ENCODE peak calls at places on chromosomes 4 and X, in ten cellular contexts. G, Y, I, E, T, F, A, Q, V and Z are unnamed samples. For H3K27me3, the result is how much of the 10 kb centered on the place peaks cover.

GRCh38 chr4:16253127-16253960 is 27.1 kb upstream of the TAPT1 start:
- DNase-seq in G (no peak), Y (peak), I (no peak), E (no peak), T (no peak), F (peak), A (peak), Q (no peak), V (no peak), Z (no peak)

GRCh38 chrX:22922961-22923360 is 76.8 kb upstream of the DDX53 start:
- DNase-seq in G (no peak), Y (peak), I (no peak), E (no peak), T (no peak), F (peak), A (peak), Q (no peak), V (no peak), Z (no peak)

GRCh38 chr4:136136566-136136965 is 1395.7 kb downstream of the PCDH18 start:
- DNase-seq in G (no peak), Y (no peak), I (no peak), E (no peak), T (no peak), F (no peak), A (no peak), Q (no peak), V (no peak), Z (no peak)

GRCh38 chrX:54030329-54030728 is 13.9 kb downstream of the PHF8 start:
- DNase-seq in G (no peak), Y (no peak), I (no peak), E (no peak), T (no peak), F (no peak), A (no peak), Q (no peak), V (no peak), Z (no peak)

GRCh38 chrX:53412441-53412840 is 10.0 kb downstream of the SMC1A start:
- DNase-seq in G (no peak), Y (no peak), I (no peak), E (no peak), T (no peak), F (no peak), A (no peak), Q (no peak), V (no peak), Z (no peak)

GRCh38 chr4:62898115-62898514 is 1511.1 kb downstream of the TECRL start:
- DNase-seq in G (no peak), Y (no peak), I (no peak), E (no peak), T (no peak), F (no peak), A (no peak), Q (no peak), V (peak), Z (no peak)

GRCh38 chr4:8917321-8917811 is 45.7 kb upstream of the HMX1 start:
- DNase-seq in G (no peak), Y (no peak), I (peak), E (no peak), T (no peak), F (no peak), A (no peak), Q (no peak), V (peak), Z (no peak)

GRCh38 chr4:108683479-108683878 is 33.1 kb downstream of the OSTC start:
- DNase-seq in G (no peak), Y (peak), I (no peak), E (no peak), T (no peak), F (peak), A (peak), Q (no peak), V (no peak), Z (no peak)

GRCh38 chrX:115560978-115561604 is at the start of gene PLS3:
- DNase-seq in G (peak), Y (peak), I (peak), E (peak), T (peak), F (peak), A (peak), Q (peak), V (peak), Z (peak)

GRCh38 chrX:1281511-1281910 is 12.9 kb downstream of the CSF2RA start:
- DNase-seq in G (no peak), Y (peak), I (no peak), E (no peak), T (no peak), F (no peak), A (no peak), Q (no peak), V (no peak), Z (no peak)

GRCh38 chr4:129336457-129336856 is 240.5 kb downstream of the C4orf33 start:
- DNase-seq in G (no peak), Y (no peak), I (no peak), E (no peak), T (no peak), F (no peak), A (no peak), Q (no peak), V (no peak), Z (no peak)

GRCh38 chr4:105277702-105278101 is 131.0 kb downstream of the TET2 start:
- DNase-seq in G (no peak), Y (no peak), I (no peak), E (no peak), T (no peak), F (no peak), A (no peak), Q (no peak), V (no peak), Z (no peak)

GRCh38 chr4:83917572-83917971 is 381.7 kb downstream of the GPAT3 start:
- DNase-seq in G (no peak), Y (peak), I (no peak), E (no peak), T (no peak), F (peak), A (peak), Q (no peak), V (no peak), Z (no peak)

GRCh38 chr4:14254252-14254651 is 626.7 kb upstream of the BOD1L1 start:
- DNase-seq in G (peak), Y (peak), I (no peak), E (no peak), T (peak), F (peak), A (peak), Q (peak), V (no peak), Z (peak)

GRCh38 chr4:83238393-83238792 is 46.2 kb downstream of the COQ2 start:
- DNase-seq in G (no peak), Y (no peak), I (no peak), E (no peak), T (no peak), F (no peak), A (no peak), Q (no peak), V (no peak), Z (no peak)

GRCh38 chr4:20249333-20249732 is 2.4 kb upstream of the SLIT2 start:
- DNase-seq in G (no peak), Y (peak), I (no peak), E (no peak), T (no peak), F (peak), A (peak), Q (peak), V (no peak), Z (no peak)

GRCh38 chr4:7552466-7552865 is 117.7 kb upstream of the PSAPL1 start:
- DNase-seq in G (no peak), Y (no peak), I (no peak), E (no peak), T (no peak), F (no peak), A (no peak), Q (no peak), V (no peak), Z (no peak)

GRCh38 chrX:51837451-51837850 is 56.0 kb upstream of the MAGED1 start:
- DNase-seq in G (no peak), Y (no peak), I (no peak), E (no peak), T (no peak), F (no peak), A (peak), Q (no peak), V (no peak), Z (no peak)

GRCh38 chr4:25019501-25019900 is 11.2 kb downstream of the LGI2 start:
- DNase-seq in G (no peak), Y (no peak), I (no peak), E (no peak), T (no peak), F (no peak), A (no peak), Q (no peak), V (no peak), Z (no peak)

GRCh38 chr4:8913858-8914460 is 42.3 kb upstream of the HMX1 start:
- DNase-seq in G (no peak), Y (no peak), I (peak), E (no peak), T (no peak), F (no peak), A (no peak), Q (no peak), V (peak), Z (no peak)

GRCh38 chr4:5710962-5711478 is at the start of gene EVC:
- DNase-seq in G (peak), Y (peak), I (peak), E (peak), T (peak), F (peak), A (peak), Q (peak), V (no peak), Z (peak)

GRCh38 chr4:168877779-168878491 is 132.1 kb downstream of the CBR4 start:
- DNase-seq in G (peak), Y (no peak), I (no peak), E (peak), T (no peak), F (no peak), A (peak), Q (peak), V (peak), Z (peak)

GRCh38 chr4:188178276-188178675 is 39.0 kb downstream of the TRIML1 start:
- DNase-seq in G (no peak), Y (no peak), I (no peak), E (no peak), T (no peak), F (peak), A (no peak), Q (no peak), V (no peak), Z (no peak)

GRCh38 chr4:154086247-154086646 is 297.4 kb upstream of the SFRP2 start:
- DNase-seq in G (no peak), Y (no peak), I (no peak), E (no peak), T (no peak), F (peak), A (no peak), Q (no peak), V (no peak), Z (no peak)

GRCh38 chrX:119190736-119191282 is 45.3 kb upstream of the PGRMC1 start:
- DNase-seq in G (peak), Y (no peak), I (peak), E (no peak), T (peak), F (no peak), A (peak), Q (no peak), V (no peak), Z (no peak)

GRCh38 chrX:129318375-129318774 is 204.9 kb downstream of the SMARCA1 start:
- DNase-seq in G (no peak), Y (peak), I (no peak), E (no peak), T (no peak), F (peak), A (peak), Q (no peak), V (no peak), Z (no peak)

GRCh38 chrX:70979136-70979762 is 48.4 kb upstream of the SLC7A3 start:
- DNase-seq in G (no peak), Y (peak), I (no peak), E (no peak), T (no peak), F (peak), A (peak), Q (no peak), V (no peak), Z (no peak)

GRCh38 chr4:153634737-153635353 is 49.2 kb upstream of the TLR2 start:
- DNase-seq in G (no peak), Y (peak), I (no peak), E (no peak), T (no peak), F (peak), A (peak), Q (no peak), V (no peak), Z (no peak)

GRCh38 chr4:98482847-98483806 is 175.3 kb downstream of the TSPAN5 start:
- DNase-seq in G (no peak), Y (peak), I (no peak), E (no peak), T (no peak), F (peak), A (no peak), Q (no peak), V (no peak), Z (peak)

GRCh38 chrX:29941292-29941691 is 274.1 kb upstream of the MAGEB2 start:
- DNase-seq in G (no peak), Y (peak), I (no peak), E (no peak), T (no peak), F (no peak), A (peak), Q (no peak), V (no peak), Z (no peak)

GRCh38 chrX:118560380-118560932 is 64.8 kb downstream of the DOCK11 start:
- DNase-seq in G (no peak), Y (no peak), I (no peak), E (no peak), T (no peak), F (no peak), A (no peak), Q (no peak), V (no peak), Z (no peak)

GRCh38 chr4:16812041-16812440 is 86.4 kb downstream of the LDB2 start:
- DNase-seq in G (no peak), Y (no peak), I (no peak), E (no peak), T (no peak), F (no peak), A (no peak), Q (no peak), V (no peak), Z (no peak)

GRCh38 chrX:1400049-1400448 is 8.1 kb upstream of the SLC25A6 start:
- DNase-seq in G (no peak), Y (no peak), I (no peak), E (no peak), T (no peak), F (no peak), A (no peak), Q (peak), V (peak), Z (no peak)

GRCh38 chrX:12032082-12032481 is 106.2 kb upstream of the FRMPD4 start:
- DNase-seq in G (no peak), Y (no peak), I (no peak), E (no peak), T (no peak), F (no peak), A (peak), Q (no peak), V (no peak), Z (no peak)

GRCh38 chr4:168648929-168649328 is 152.1 kb downstream of the PALLD start:
- DNase-seq in G (no peak), Y (peak), I (no peak), E (no peak), T (no peak), F (peak), A (peak), Q (no peak), V (no peak), Z (no peak)

GRCh38 chrX:13983734-13984133 is 46.0 kb downstream of the GEMIN8 start:
- DNase-seq in G (no peak), Y (no peak), I (no peak), E (no peak), T (no peak), F (no peak), A (no peak), Q (no peak), V (no peak), Z (peak)

GRCh38 chrX:1385251-1385794 is 6.6 kb downstream of the SLC25A6 start:
- DNase-seq in G (no peak), Y (no peak), I (peak), E (no peak), T (peak), F (no peak), A (no peak), Q (no peak), V (peak), Z (no peak)

GRCh38 chr4:105184316-105184988 is 37.8 kb downstream of the TET2 start:
- DNase-seq in G (no peak), Y (peak), I (no peak), E (no peak), T (no peak), F (peak), A (no peak), Q (no peak), V (no peak), Z (no peak)

GRCh38 chrX:43718081-43718480 is 62.0 kb downstream of the MAOA start:
- DNase-seq in G (no peak), Y (no peak), I (no peak), E (no peak), T (no peak), F (no peak), A (no peak), Q (no peak), V (no peak), Z (no peak)

GRCh38 chrX:40079572-40079971 is 18.2 kb downstream of the BCOR start:
- DNase-seq in G (no peak), Y (no peak), I (no peak), E (no peak), T (no peak), F (no peak), A (no peak), Q (no peak), V (no peak), Z (no peak)
- TF ChIP-seq CTCF in G (no peak), Y (no peak), I (no peak), E (no peak), T (no peak), F (no peak), A (no peak), Q (no peak), V (no peak), Z (no peak)

DNA sequence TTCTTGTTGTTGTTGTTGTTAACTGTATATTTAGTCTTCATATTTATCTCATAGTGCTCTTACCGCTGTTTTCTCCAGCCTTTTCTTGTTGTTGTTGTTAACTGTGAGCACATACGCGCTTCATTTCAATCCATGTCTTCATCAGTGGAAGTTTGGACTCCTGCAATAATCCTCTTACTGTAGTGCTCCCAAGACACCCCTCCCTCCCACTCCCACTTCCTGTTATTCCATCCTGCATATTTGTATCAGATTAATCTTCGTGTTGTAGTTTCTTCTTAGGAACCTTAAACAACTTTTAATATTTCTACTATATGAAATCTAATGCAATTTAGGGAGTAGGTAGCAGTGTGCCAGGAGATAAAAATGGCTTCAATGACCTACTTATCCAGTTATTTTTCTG is 674.8 kb downstream of the RAPGEF2 start:
- DNase-seq in G (no peak), Y (no peak), I (no peak), E (no peak), T (no peak), F (no peak), A (no peak), Q (no peak), V (no peak), Z (no peak)
- H3K4me3 ChIP-seq in G (no peak), Y (no peak), I (no peak), E (no peak), T (no peak), F (no peak), A (no peak), Q (no peak), V (no peak), Z (no peak)

GRCh38 chr4:158812133-158812532 is 43.3 kb downstream of the FNIP2 start:
- DNase-seq in G (no peak), Y (no peak), I (no peak), E (no peak), T (no peak), F (no peak), A (no peak), Q (no peak), V (no peak), Z (no peak)

GRCh38 chr4:158811704-158812103 is 42.9 kb downstream of the FNIP2 start:
- DNase-seq in G (peak), Y (no peak), I (no peak), E (no peak), T (no peak), F (peak), A (no peak), Q (peak), V (no peak), Z (no peak)

GRCh38 chr4:158809611-158810486 is 41.0 kb downstream of the FNIP2 start:
- DNase-seq in G (peak), Y (peak), I (no peak), E (no peak), T (no peak), F (peak), A (peak), Q (no peak), V (no peak), Z (peak)

GRCh38 chr4:158810487-158811215 is 41.8 kb downstream of the FNIP2 start:
- DNase-seq in G (peak), Y (peak), I (peak), E (peak), T (peak), F (peak), A (peak), Q (peak), V (no peak), Z (no peak)

DNA sequence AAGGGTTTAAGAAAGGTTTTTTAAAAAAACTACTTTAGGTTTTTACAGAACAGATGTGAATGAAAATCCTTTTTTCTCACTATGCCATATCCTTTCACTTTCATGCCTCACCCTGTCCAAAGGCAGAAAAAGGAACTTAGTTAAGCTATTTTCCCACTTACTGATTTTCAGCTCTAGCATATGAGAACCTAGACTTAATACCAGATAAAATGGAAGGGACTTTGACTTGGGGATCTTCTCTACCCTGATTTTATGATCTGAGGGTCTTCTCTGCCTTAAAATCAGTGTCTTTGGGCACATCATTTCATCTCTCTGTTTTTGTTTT is 42.4 kb downstream of the FNIP2 start:
- DNase-seq in G (no peak), Y (no peak), I (no peak), E (no peak), T (no peak), F (no peak), A (no peak), Q (no peak), V (no peak), Z (no peak)
- H3K27me3 ChIP-seq in G (under half), Y (under half), I (under half), E (under half), T (under half), F (under half), A (under half), Q (under half), V (under half), Z (under half)

DNA sequence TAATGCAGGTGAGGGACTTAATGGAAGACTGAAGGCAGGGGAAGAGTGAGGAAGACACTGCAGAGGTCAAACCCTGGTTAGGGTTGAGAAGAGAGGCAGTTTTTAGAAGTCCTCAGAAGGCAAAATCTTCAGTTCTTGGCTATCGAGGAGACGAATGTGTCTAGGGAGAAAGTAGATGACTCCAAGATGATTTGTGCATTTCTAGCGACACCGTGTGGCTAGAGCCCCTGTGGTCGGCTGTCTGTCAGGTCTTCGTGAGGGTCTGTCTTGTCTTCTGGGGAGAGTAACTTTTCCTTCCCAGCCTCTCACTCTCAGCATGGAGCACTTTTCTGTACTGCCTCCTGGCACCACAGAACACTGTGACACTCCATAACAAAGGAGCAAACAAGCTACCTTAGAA is 458.1 kb downstream of the STIM2 start:
- DNase-seq in G (no peak), Y (no peak), I (no peak), E (no peak), T (no peak), F (peak), A (peak), Q (peak), V (no peak), Z (no peak)
- TF ChIP-seq CTCF in G (no peak), Y (peak), I (no peak), E (peak), T (no peak), F (peak), A (no peak), Q (no peak), V (no peak), Z (peak)

DNA sequence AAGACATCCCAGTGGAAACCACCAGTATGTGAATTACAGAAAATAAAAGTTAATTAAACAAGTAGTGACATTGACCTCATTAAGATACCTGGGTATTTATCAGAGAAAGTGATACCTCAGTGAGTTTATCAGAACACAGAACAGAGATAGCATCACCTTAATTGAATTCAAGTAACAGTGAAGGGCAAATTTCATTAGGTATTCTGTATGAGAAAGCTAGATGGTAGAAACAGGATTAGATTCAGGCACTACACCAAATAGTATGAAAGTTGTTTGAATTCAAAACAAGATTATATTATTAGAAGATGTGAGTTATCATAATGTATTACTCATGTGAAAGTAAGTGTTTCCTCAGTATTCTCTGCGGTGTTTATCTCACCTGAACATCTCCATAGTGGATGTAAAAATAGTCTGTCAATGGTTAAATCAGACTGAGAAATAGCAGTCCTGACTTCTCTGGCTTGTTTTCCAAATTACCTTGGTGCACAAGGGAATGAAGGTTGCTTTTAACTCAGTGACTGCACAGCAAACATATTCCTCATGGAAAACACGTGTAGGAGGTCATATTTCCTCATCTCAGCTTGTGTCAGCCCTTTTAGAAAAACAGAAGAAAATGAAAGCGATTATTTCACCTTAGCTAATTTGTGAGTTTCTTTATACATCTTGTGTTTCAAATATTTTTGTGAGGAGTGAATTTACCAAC is 79.9 kb upstream of the PCDH18 start:
- DNase-seq in G (no peak), Y (no peak), I (no peak), E (no peak), T (no peak), F (no peak), A (no peak), Q (no peak), V (no peak), Z (no peak)
- H3K4me3 ChIP-seq in G (no peak), Y (no peak), I (no peak), E (no peak), T (no peak), F (no peak), A (no peak), Q (no peak), V (no peak), Z (no peak)